ENCODE peak calls at places on chromosomes 7 and 10, in nine cellular contexts. B, Y, R, O, C, L, X, J and S are unnamed samples.

GRCh38 chr7:139799586-139799985 is 21.8 kb upstream of the HIPK2 start:
- DNase-seq in B (no peak), Y (no peak), R (no peak), O (no peak), C (no peak), L (no peak), X (no peak), J (no peak), S (no peak)

GRCh38 chr7:35467456-35467978 is 213.6 kb upstream of the TBX20 start:
- DNase-seq in B (no peak), Y (no peak), R (no peak), O (no peak), C (no peak), L (no peak), X (no peak), J (peak), S (no peak)

GRCh38 chr7:95367606-95368005 is 28.6 kb downstream of the PON3 start:
- DNase-seq in B (no peak), Y (no peak), R (no peak), O (no peak), C (no peak), L (no peak), X (no peak), J (no peak), S (no peak)

GRCh38 chr10:35574924-35575352 is 30.2 kb upstream of the GJD4 start:
- DNase-seq in B (no peak), Y (no peak), R (peak), O (no peak), C (no peak), L (no peak), X (no peak), J (no peak), S (no peak)

GRCh38 chr10:9331583-9332008 is 1277.1 kb downstream of the GATA3 start:
- DNase-seq in B (no peak), Y (no peak), R (peak), O (peak), C (no peak), L (no peak), X (no peak), J (no peak), S (peak)

GRCh38 chr7:92740713-92741126 is 95.7 kb downstream of the CDK6 start:
- DNase-seq in B (no peak), Y (no peak), R (no peak), O (peak), C (no peak), L (no peak), X (no peak), J (no peak), S (no peak)

GRCh38 chr7:80711521-80711920 is 73.1 kb downstream of the CD36 start:
- DNase-seq in B (peak), Y (no peak), R (peak), O (peak), C (no peak), L (no peak), X (no peak), J (no peak), S (no peak)

GRCh38 chr7:128270799-128271411 is 29.8 kb downstream of the LEP start:
- DNase-seq in B (no peak), Y (no peak), R (no peak), O (no peak), C (no peak), L (no peak), X (no peak), J (no peak), S (no peak)

GRCh38 chr7:45402480-45403218 is 171.5 kb upstream of the ADCY1 start:
- DNase-seq in B (no peak), Y (no peak), R (no peak), O (no peak), C (no peak), L (no peak), X (no peak), J (no peak), S (no peak)

GRCh38 chr7:36082910-36083309 is 70.1 kb upstream of the EEPD1 start:
- DNase-seq in B (no peak), Y (no peak), R (no peak), O (peak), C (no peak), L (no peak), X (no peak), J (no peak), S (peak)

GRCh38 chr7:76191783-76192240 is 9.9 kb upstream of the SRRM3 start:
- DNase-seq in B (no peak), Y (no peak), R (peak), O (peak), C (no peak), L (no peak), X (no peak), J (no peak), S (no peak)

GRCh38 chr10:47077941-47078340 is 166.7 kb downstream of the PTPN20 start:
- DNase-seq in B (no peak), Y (no peak), R (no peak), O (no peak), C (no peak), L (no peak), X (no peak), J (no peak), S (no peak)

GRCh38 chr7:28179081-28180030 is 1.2 kb downstream of the JAZF1 start:
- DNase-seq in B (peak), Y (peak), R (peak), O (peak), C (peak), L (peak), X (peak), J (no peak), S (peak)

GRCh38 chr10:36344240-36344639 is 702.1 kb upstream of the FZD8 start:
- DNase-seq in B (no peak), Y (no peak), R (no peak), O (no peak), C (no peak), L (no peak), X (no peak), J (no peak), S (no peak)

GRCh38 chr7:90269163-90269562 is 24.2 kb downstream of the CFAP69 start:
- DNase-seq in B (no peak), Y (no peak), R (no peak), O (no peak), C (no peak), L (no peak), X (no peak), J (no peak), S (no peak)

GRCh38 chr10:114403545-114404161 is 649 bp downstream of the AFAP1L2 start:
- DNase-seq in B (no peak), Y (no peak), R (no peak), O (peak), C (no peak), L (peak), X (no peak), J (no peak), S (no peak)

GRCh38 chr10:10432306-10433035 is 585.2 kb upstream of the CELF2 start:
- DNase-seq in B (no peak), Y (no peak), R (no peak), O (no peak), C (no peak), L (no peak), X (no peak), J (no peak), S (no peak)

GRCh38 chr10:56745490-56745889 is 384.4 kb upstream of the ZWINT start:
- DNase-seq in B (no peak), Y (no peak), R (no peak), O (no peak), C (no peak), L (no peak), X (no peak), J (no peak), S (no peak)

GRCh38 chr10:48575901-48576300 is 29.0 kb downstream of the ARHGAP22 start:
- DNase-seq in B (no peak), Y (no peak), R (no peak), O (no peak), C (no peak), L (no peak), X (no peak), J (no peak), S (no peak)

GRCh38 chr10:95279042-95279820 is 11.6 kb downstream of the PDLIM1 start:
- DNase-seq in B (no peak), Y (no peak), R (no peak), O (peak), C (no peak), L (no peak), X (no peak), J (no peak), S (no peak)

GRCh38 chr10:26627320-26627719 is 70.2 kb upstream of the PDSS1 start:
- DNase-seq in B (no peak), Y (no peak), R (no peak), O (peak), C (no peak), L (no peak), X (no peak), J (no peak), S (peak)

GRCh38 chr10:13893926-13894325 is 307.2 kb downstream of the PRPF18 start:
- DNase-seq in B (no peak), Y (no peak), R (peak), O (no peak), C (no peak), L (no peak), X (no peak), J (no peak), S (no peak)

GRCh38 chr10:79264942-79265341 is 82.3 kb upstream of the PPIF start:
- DNase-seq in B (no peak), Y (no peak), R (no peak), O (no peak), C (no peak), L (no peak), X (no peak), J (no peak), S (no peak)

GRCh38 chr7:80681272-80681885 is 42.9 kb downstream of the CD36 start:
- DNase-seq in B (no peak), Y (no peak), R (no peak), O (peak), C (no peak), L (no peak), X (no peak), J (no peak), S (peak)

GRCh38 chr7:133853706-133854276 is 273.3 kb upstream of the LRGUK start:
- DNase-seq in B (peak), Y (peak), R (peak), O (peak), C (no peak), L (no peak), X (no peak), J (no peak), S (peak)

GRCh38 chr10:30384791-30385201 is 35.7 kb upstream of the MTPAP start:
- DNase-seq in B (no peak), Y (no peak), R (no peak), O (peak), C (no peak), L (no peak), X (no peak), J (no peak), S (peak)

GRCh38 chr7:23530901-23531793 is 634 bp downstream of the TRA2A start:
- DNase-seq in B (peak), Y (peak), R (peak), O (peak), C (peak), L (peak), X (peak), J (peak), S (peak)

GRCh38 chr7:32347244-32347828 is 142.8 kb downstream of the LSM5 start:
- DNase-seq in B (no peak), Y (no peak), R (no peak), O (peak), C (no peak), L (no peak), X (no peak), J (no peak), S (peak)

GRCh38 chr10:125160856-125161569 is 650 bp upstream of the CTBP2 start:
- DNase-seq in B (peak), Y (peak), R (peak), O (peak), C (peak), L (peak), X (peak), J (no peak), S (peak)

GRCh38 chr7:110386914-110387313 is 704.0 kb upstream of the LRRN3 start:
- DNase-seq in B (no peak), Y (no peak), R (peak), O (peak), C (no peak), L (no peak), X (no peak), J (no peak), S (no peak)
- TF ChIP-seq POLR2A in B (no peak), Y (no peak), R (no peak), O (no peak), C (no peak), L (no peak), X (no peak), J (no peak), S (no peak)

GRCh38 chr7:25949672-25950487 is 202.1 kb upstream of the NFE2L3 start:
- DNase-seq in B (no peak), Y (no peak), R (no peak), O (no peak), C (no peak), L (no peak), X (no peak), J (peak), S (peak)
- TF ChIP-seq POLR2A in B (no peak), Y (no peak), R (no peak), O (no peak), C (no peak), L (no peak), X (no peak), J (no peak), S (no peak)

GRCh38 chr7:144835166-144835611 is 664 bp downstream of the TPK1 start:
- DNase-seq in B (peak), Y (peak), R (peak), O (peak), C (peak), L (peak), X (no peak), J (no peak), S (peak)

GRCh38 chr7:144836545-144836842 is 641 bp upstream of the TPK1 start:
- DNase-seq in B (no peak), Y (no peak), R (no peak), O (no peak), C (no peak), L (no peak), X (no peak), J (no peak), S (no peak)

GRCh38 chr7:144834516-144835165 is 1.2 kb downstream of the TPK1 start:
- DNase-seq in B (no peak), Y (peak), R (peak), O (peak), C (peak), L (peak), X (no peak), J (no peak), S (peak)

GRCh38 chr7:144830811-144831210 is 5.0 kb downstream of the TPK1 start:
- DNase-seq in B (no peak), Y (no peak), R (peak), O (no peak), C (no peak), L (no peak), X (no peak), J (no peak), S (no peak)

DNA sequence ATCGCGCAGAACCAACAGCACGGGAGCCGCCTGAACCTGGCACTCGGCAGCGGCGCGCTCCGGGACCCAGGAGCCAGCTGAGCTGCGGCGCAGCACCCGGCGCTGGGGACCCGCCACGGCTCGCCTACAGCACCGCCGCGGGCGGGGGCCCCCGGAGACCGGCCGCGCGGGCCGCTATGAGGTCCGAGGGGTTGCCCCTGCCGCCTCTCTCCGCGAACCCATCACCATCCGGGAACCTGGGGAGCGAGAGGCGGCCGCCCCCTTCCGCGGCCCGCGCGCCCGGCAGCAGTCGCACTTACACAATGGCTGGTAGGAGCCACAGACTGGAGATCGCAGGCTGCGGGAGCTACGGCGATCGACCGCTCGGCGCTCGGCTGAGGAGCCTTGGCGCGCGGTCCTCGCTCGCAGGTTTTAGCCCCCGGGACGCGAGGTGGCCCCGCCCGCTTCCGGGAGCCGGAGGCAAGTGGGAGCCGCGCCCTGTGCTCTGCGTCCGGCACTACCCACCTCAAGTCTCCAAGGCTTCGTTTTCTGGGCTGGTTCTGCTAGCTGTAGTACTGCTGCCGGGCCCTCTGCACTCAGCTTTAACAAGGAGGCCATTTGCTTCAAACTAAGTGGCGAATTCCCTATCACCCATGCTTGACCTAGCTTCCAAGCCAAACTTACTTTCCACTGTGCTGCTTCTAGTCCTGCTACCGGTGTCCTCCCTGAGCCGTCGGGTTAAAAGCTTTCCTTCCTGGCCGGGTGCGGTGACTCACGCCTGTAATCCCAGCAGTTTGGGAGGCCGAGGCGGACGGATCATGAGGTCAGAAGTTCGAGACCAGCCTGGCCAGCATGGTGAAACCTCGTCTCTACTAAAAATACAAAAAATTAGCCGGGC is at the start of gene TPK1:
- DNase-seq in B (peak), Y (peak), R (peak), O (peak), C (peak), L (peak), X (peak), J (peak), S (peak)
- TF ChIP-seq POLR2A in B (peak), Y (no peak), R (peak), O (peak), C (peak), L (peak), X (peak), J (peak), S (peak)

DNA sequence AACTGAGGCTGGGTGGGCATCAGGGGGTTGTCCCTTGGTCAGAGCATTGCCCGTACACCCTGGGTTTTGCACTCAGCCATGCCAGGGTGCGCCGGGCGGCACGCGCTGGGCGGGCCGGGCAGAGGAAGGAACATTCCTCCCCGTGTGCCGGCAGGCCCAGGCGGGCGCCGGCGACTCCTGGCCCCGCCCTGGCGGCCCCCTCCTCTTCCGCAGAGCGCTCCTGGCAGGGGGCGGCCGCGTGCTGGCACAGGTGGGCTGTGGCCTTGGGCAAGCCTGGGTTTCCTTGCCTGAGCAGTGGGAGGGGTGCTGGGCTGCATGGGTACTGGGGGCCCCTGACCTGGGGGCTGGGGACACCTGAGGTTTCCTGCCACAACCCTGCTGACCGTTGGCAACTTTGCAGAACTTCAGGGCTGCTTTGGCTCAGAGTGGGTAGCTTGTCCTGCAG is 3.9 kb downstream of the LFNG start:
- DNase-seq in B (no peak), Y (no peak), R (no peak), O (no peak), C (no peak), L (no peak), X (no peak), J (no peak), S (no peak)
- TF ChIP-seq POLR2A in B (no peak), Y (no peak), R (no peak), O (no peak), C (no peak), L (no peak), X (no peak), J (no peak), S (no peak)

GRCh38 chr7:101502466-101503098 is 126.5 kb downstream of the MYL10 start:
- DNase-seq in B (no peak), Y (no peak), R (no peak), O (no peak), C (no peak), L (no peak), X (no peak), J (no peak), S (no peak)
- TF ChIP-seq POLR2A in B (no peak), Y (no peak), R (no peak), O (no peak), C (no peak), L (no peak), X (no peak), J (no peak), S (no peak)

DNA sequence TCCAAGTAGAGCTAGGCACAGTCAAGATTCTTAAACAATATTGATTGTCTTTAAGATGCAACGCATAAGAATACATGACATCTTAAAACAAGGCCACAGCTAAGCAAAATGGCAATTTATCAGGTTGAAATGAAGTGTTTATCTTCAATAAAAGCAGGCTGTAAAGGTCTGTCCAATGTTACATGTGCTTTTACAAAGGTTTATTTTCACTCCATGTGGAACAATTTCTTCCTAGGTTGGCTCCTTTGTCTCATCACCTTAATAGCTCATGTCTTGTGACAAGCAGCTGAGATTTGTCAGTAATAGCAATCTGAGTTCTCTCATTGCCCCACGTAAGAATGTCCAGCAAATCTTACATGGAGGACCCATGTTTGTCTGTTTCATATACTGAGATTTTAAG is 437.6 kb downstream of the GPAM start:
- DNase-seq in B (no peak), Y (no peak), R (no peak), O (no peak), C (no peak), L (no peak), X (no peak), J (no peak), S (no peak)
- TF ChIP-seq POLR2A in B (no peak), Y (no peak), R (no peak), O (no peak), C (no peak), L (no peak), X (no peak), J (no peak), S (no peak)

DNA sequence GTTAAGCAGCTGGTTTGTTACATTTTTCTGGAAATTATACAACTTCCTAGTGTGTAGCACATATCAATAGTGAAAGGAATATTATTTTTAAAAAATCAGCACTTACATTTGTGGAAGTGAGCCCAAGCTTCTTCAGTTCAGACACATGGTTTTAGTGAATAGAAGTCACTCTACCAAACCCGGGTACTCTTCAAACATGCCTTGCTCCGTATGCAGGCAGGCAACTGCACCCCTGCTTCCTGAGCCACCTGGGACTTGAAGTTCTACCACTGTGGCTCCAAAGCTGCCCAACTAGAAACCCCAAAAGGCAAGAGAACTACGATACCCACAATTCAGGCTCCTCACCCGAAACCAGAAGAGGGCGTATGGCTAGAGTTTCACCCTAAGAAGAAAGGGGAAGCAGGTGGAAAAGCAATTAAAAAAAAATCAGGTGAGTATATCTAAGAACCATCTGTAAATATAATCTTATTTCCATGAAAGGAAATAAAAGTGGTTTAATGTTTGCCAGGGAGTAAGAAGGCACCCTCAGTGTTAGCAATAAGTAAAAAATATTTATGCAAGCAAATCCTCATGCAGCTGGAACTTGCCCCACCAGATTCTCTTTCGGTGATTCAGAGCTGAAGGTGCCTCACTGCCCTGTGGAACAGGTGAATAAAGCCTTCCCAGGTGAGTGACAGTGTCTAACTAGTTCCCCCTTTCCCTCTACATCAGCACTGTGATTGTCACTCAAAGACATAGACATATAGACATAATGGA is at the start of gene MACC1:
- DNase-seq in B (no peak), Y (peak), R (no peak), O (no peak), C (peak), L (no peak), X (no peak), J (no peak), S (peak)
- TF ChIP-seq POLR2A in B (no peak), Y (no peak), R (no peak), O (no peak), C (no peak), L (no peak), X (no peak), J (no peak), S (peak)